ENCODE peak calls at places on chromosomes 2 and 18, in six cellular contexts. X, H, Q, T, P and G are unnamed samples.

GRCh38 chr2:142877265-142877756 is at the start of gene KYNU:
- DNase-seq in X (no peak), H (no peak), Q (no peak), T (no peak), P (no peak), G (no peak)

GRCh38 chr18:57728941-57729511 is 74.1 kb downstream of the ATP8B1 start:
- DNase-seq in X (no peak), H (no peak), Q (no peak), T (no peak), P (no peak), G (no peak)

GRCh38 chr2:160241251-160242137 is 41.4 kb upstream of the ITGB6 start:
- DNase-seq in X (peak; percentile 92), H (no peak), Q (peak; percentile 88), T (peak; percentile 80), P (no peak), G (peak; percentile 89)

GRCh38 chr2:17587469-17587868 is 47.0 kb downstream of the VSNL1 start:
- DNase-seq in X (no peak), H (no peak), Q (no peak), T (no peak), P (no peak), G (no peak)

GRCh38 chr2:240636563-240637115 is 11.4 kb downstream of the GPR35 start:
- DNase-seq in X (no peak), H (no peak), Q (no peak), T (no peak), P (no peak), G (no peak)

GRCh38 chr2:46034535-46034934 is 262.7 kb upstream of the EPAS1 start:
- DNase-seq in X (no peak), H (no peak), Q (peak; percentile 54), T (no peak), P (no peak), G (no peak)

GRCh38 chr2:10647886-10648605 is 41.7 kb downstream of the NOL10 start:
- DNase-seq in X (no peak), H (no peak), Q (no peak), T (no peak), P (no peak), G (peak; percentile 73)

GRCh38 chr2:238688197-238689153 is 159.4 kb upstream of the TWIST2 start:
- DNase-seq in X (no peak), H (no peak), Q (no peak), T (no peak), P (no peak), G (peak; percentile 16)

GRCh38 chr2:161414385-161415040 is 1.6 kb upstream of the TBR1 start:
- DNase-seq in X (peak; percentile 25), H (no peak), Q (no peak), T (no peak), P (no peak), G (peak; percentile 26)

GRCh38 chr2:227376911-227377396 is 2.2 kb downstream of the TM4SF20 start:
- DNase-seq in X (no peak), H (no peak), Q (no peak), T (no peak), P (no peak), G (peak; percentile 38)

GRCh38 chr2:95073856-95074662 is 47.5 kb downstream of the MRPS5 start:
- DNase-seq in X (no peak), H (no peak), Q (no peak), T (no peak), P (no peak), G (no peak)

GRCh38 chr2:172095146-172095904 is 7.4 kb downstream of the DLX2 start:
- DNase-seq in X (peak; percentile 81), H (no peak), Q (no peak), T (no peak), P (peak; percentile 75), G (peak; percentile 51)

GRCh38 chr2:40935349-40935748 is 483.5 kb upstream of the SLC8A1 start:
- DNase-seq in X (no peak), H (no peak), Q (no peak), T (no peak), P (no peak), G (no peak)

GRCh38 chr2:161090401-161090800 is 69.8 kb upstream of the TANK start:
- DNase-seq in X (no peak), H (no peak), Q (no peak), T (no peak), P (peak; percentile 28), G (no peak)

GRCh38 chr2:176002684-176003225 is 688 bp upstream of the LNPK start:
- DNase-seq in X (peak; percentile 13), H (peak; percentile 66), Q (peak; percentile 37), T (no peak), P (no peak), G (peak; percentile 38)

GRCh38 chr2:29186812-29187211 is 71.6 kb downstream of the CLIP4 start:
- DNase-seq in X (no peak), H (no peak), Q (no peak), T (no peak), P (no peak), G (no peak)

GRCh38 chr2:189641047-189641446 is 20.2 kb upstream of the ASNSD1 start:
- DNase-seq in X (no peak), H (no peak), Q (no peak), T (no peak), P (no peak), G (no peak)

GRCh38 chr2:234320098-234320497 is 176.8 kb downstream of the ARL4C start:
- DNase-seq in X (no peak), H (no peak), Q (no peak), T (no peak), P (no peak), G (no peak)

GRCh38 chr2:53475320-53475719 is 292.3 kb upstream of the CHAC2 start:
- DNase-seq in X (peak; percentile 86), H (no peak), Q (no peak), T (no peak), P (no peak), G (peak; percentile 67)

GRCh38 chr2:230912046-230912445 is 13.0 kb downstream of the GPR55 start:
- DNase-seq in X (no peak), H (peak; percentile 21), Q (no peak), T (peak; percentile 20), P (no peak), G (no peak)

GRCh38 chr2:159208449-159208848 is 78.1 kb downstream of the WDSUB1 start:
- DNase-seq in X (no peak), H (no peak), Q (no peak), T (no peak), P (no peak), G (no peak)

GRCh38 chr2:41928593-41928992 is 119.2 kb upstream of the PKDCC start:
- DNase-seq in X (peak; percentile 82), H (no peak), Q (no peak), T (no peak), P (no peak), G (peak; percentile 82)

DNA sequence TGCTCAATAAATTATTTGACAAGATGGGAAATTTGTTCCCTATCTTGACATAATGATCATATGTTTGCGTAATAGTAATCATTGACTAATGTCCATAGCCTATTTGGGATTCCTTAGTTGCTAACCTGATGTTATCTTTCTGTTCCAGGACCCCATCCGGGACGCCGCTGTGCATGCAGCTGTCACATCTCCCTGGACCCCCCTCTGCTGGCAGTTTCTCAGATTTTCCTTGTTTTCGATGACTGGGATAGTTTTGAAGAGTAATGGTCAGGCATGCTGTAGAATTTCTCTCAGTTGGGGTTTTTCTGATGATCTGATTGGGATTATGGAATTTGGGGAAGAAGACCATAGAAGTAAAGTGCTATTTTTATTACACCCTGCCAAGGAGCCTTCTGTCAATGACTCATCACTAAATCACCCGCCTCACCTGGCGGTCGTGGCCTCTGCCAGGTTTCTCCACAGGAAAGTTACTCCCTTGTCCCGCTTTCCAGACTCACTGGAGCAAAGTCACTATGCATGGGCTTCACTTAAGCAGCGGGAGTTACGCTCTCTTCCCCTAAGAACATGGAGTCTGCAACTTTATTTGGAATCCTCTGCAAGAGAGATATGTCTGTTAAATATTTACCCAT is 19.9 kb upstream of the TMEM18 start:
- DNase-seq in X (peak; percentile 58), H (no peak), Q (no peak), T (no peak), P (no peak), G (no peak)
- H3K27ac ChIP-seq in X (no peak overlapping the region), H (no peak overlapping the region), Q (no peak overlapping the region), T (no peak overlapping the region), P (no peak overlapping the region), G (no peak overlapping the region)

DNA sequence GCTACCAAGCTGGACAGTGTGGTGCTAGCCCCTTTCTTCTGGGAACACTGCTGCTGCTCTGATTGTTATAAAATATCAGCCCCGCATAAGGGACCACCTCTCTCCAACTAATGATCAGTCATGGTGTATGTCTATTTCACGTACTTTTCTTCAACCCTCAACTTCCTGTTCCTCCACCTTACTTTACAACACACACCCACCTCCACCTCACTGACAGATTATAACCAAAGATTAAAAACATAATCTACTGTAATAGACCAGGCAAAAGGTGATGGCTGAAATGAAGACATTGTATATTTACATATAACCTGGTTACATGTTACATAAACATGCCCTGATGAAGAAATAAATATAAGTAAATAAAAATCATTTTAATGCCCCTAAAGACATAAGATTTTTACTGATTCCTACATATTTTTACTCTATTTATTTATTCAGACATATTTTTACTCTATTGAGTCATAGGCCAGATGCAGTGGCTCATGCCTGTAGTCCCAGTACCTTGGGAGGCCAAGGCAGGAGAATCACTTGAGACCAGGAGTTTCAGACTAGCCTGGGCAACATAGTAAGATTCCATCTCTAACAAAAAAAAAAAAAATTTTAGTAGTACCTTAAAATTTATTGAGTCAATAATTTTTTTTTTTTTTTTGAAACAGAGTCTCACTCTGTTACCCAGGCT is 12.8 kb downstream of the STK39 start:
- DNase-seq in X (no peak), H (no peak), Q (no peak), T (no peak), P (no peak), G (no peak)
- H3K27ac ChIP-seq in X (no peak overlapping the region), H (peak overlapping the region; percentile 1), Q (no peak overlapping the region), T (no peak overlapping the region), P (no peak overlapping the region), G (peak overlapping the region; percentile 4)

GRCh38 chr2:2916621-2917020 is 461.0 kb downstream of the EIPR1 start:
- DNase-seq in X (no peak), H (no peak), Q (no peak), T (no peak), P (no peak), G (no peak)

GRCh38 chr2:2922156-2922555 is 455.5 kb downstream of the EIPR1 start:
- DNase-seq in X (no peak), H (no peak), Q (no peak), T (no peak), P (peak; percentile 4), G (no peak)

GRCh38 chr2:2919574-2920365 is 457.8 kb downstream of the EIPR1 start:
- DNase-seq in X (no peak), H (no peak), Q (no peak), T (no peak), P (peak; percentile 4), G (no peak)

GRCh38 chr2:2921011-2921720 is 456.5 kb downstream of the EIPR1 start:
- DNase-seq in X (no peak), H (no peak), Q (no peak), T (no peak), P (peak; percentile 5), G (no peak)

DNA sequence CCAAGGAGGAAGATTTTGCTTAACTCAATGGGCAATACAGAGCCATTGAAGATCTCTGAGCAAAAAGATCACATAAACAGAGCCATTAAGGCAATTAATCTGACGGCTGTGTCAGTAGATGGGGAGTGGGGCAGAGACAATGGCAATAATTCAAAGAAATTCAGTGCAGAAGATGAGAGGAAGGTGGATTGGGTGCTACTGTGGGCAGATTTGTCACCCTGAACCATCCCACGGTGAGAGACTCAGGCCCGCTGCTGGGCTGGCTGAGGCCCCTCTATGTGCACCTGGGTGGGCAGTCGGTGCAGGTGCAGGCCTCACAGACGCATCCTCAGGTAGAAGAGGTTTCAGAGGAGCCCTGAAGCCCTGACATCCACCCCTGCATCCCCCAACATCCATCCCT is 458.6 kb downstream of the EIPR1 start:
- DNase-seq in X (no peak), H (no peak), Q (no peak), T (no peak), P (peak; percentile 0), G (no peak)
- H3K27ac ChIP-seq in X (no peak overlapping the region), H (no peak overlapping the region), Q (no peak overlapping the region), T (no peak overlapping the region), P (no peak overlapping the region), G (no peak overlapping the region)

GRCh38 chr18:77210249-77210648 is 39.4 kb upstream of the GALR1 start:
- DNase-seq in X (no peak), H (peak; percentile 59), Q (no peak), T (no peak), P (no peak), G (no peak)
- H3K27ac ChIP-seq in X (no peak overlapping the region), H (no peak overlapping the region), Q (no peak overlapping the region), T (no peak overlapping the region), P (no peak overlapping the region), G (no peak overlapping the region)